ENCODE peak calls at places on chromosomes 4 and X, in four cellular contexts. S is IMR-90, O is PC-3, B is cardiac fibroblast. D is an unnamed sample.

GRCh38 chr4:1594871-1595788 is 89.0 kb downstream of the FAM53A start:
- DNase-seq in O (no peak), S (no peak), B (no peak), D (no peak)

GRCh38 chrX:85544609-85545008 is 165.1 kb upstream of the POF1B start:
- DNase-seq in B (peak; percentile 0), S (no peak), O (peak; percentile 37), D (peak; percentile 7)

GRCh38 chr4:181148470-181148869 is 1094.7 kb upstream of the TENM3 start:
- DNase-seq in S (no peak), B (no peak), O (no peak), D (no peak)

GRCh38 chrX:129039176-129039575 is 484.1 kb downstream of the SMARCA1 start:
- DNase-seq in B (no peak), S (no peak), O (no peak), D (no peak)

GRCh38 chr4:35253331-35253730 is 991.0 kb downstream of the ARAP2 start:
- DNase-seq in B (no peak), O (peak; percentile 14), S (no peak), D (no peak)

GRCh38 chrX:117376460-117376859 is 740.1 kb downstream of the KLHL13 start:
- DNase-seq in B (no peak), S (no peak), O (peak; percentile 78), D (no peak)

GRCh38 chr4:156575430-156576073 is 396.0 kb downstream of the PDGFC start:
- DNase-seq in O (peak; percentile 32), B (peak; percentile 73), S (no peak), D (no peak)

GRCh38 chr4:20272411-20272872 is 20.7 kb downstream of the SLIT2 start:
- DNase-seq in O (peak; percentile 88), B (no peak), S (peak; percentile 71), D (peak; percentile 67)

GRCh38 chrX:9610774-9611392 is 146.0 kb downstream of the TBL1X start:
- DNase-seq in O (peak; percentile 48), B (peak; percentile 34), S (peak; percentile 40), D (peak; percentile 41)

GRCh38 chr4:2286904-2287593 is 25.1 kb upstream of the MXD4 start:
- DNase-seq in S (peak; percentile 4), O (no peak), B (peak; percentile 18), D (no peak)

GRCh38 chr4:11376571-11376970 is 52.1 kb downstream of the HS3ST1 start:
- DNase-seq in O (no peak), S (no peak), B (no peak), D (no peak)

GRCh38 chr4:182855877-182856276 is 61.3 kb downstream of the DCTD start:
- DNase-seq in O (no peak), B (no peak), S (no peak), D (no peak)

GRCh38 chrX:107672955-107673378 is 44.7 kb downstream of the PRPS1 start:
- DNase-seq in O (peak; percentile 84), B (peak; percentile 93), S (peak; percentile 56), D (peak; percentile 69)

GRCh38 chrX:68416592-68416991 is 16.7 kb downstream of the OPHN1 start:
- DNase-seq in B (peak; percentile 3), O (peak; percentile 88), S (no peak), D (no peak)

GRCh38 chrX:2767631-2768455 is 16.0 kb downstream of the XG start:
- DNase-seq in B (peak; percentile 49), O (peak; percentile 30), S (peak; percentile 21), D (peak; percentile 83)

GRCh38 chr4:121720109-121720508 is 23.3 kb upstream of the ANXA5 start:
- DNase-seq in S (no peak), B (no peak), O (peak; percentile 63), D (no peak)

GRCh38 chr4:118173956-118174355 is 139.7 kb downstream of the NDST3 start:
- DNase-seq in S (peak; percentile 96), O (peak; percentile 4), B (peak; percentile 67), D (peak; percentile 77)

GRCh38 chr4:169115897-169116254 is 105.8 kb upstream of the CBR4 start:
- DNase-seq in S (peak; percentile 99), B (peak; percentile 92), O (peak; percentile 87), D (peak; percentile 99)

GRCh38 chr4:85600501-85600900 is 125.6 kb downstream of the ARHGAP24 start:
- DNase-seq in B (no peak), O (no peak), S (no peak), D (no peak)

GRCh38 chrX:36159254-36159653 is 239.7 kb downstream of the CFAP47 start:
- DNase-seq in S (no peak), O (no peak), B (no peak), D (no peak)

GRCh38 chr4:71691416-71692073 is 92.3 kb downstream of the GC start:
- DNase-seq in S (no peak), O (no peak), B (no peak), D (no peak)

GRCh38 chr4:53592128-53592527 is 842 bp upstream of the LNX1 start:
- DNase-seq in B (peak; percentile 62), O (no peak), S (peak; percentile 13), D (no peak)

GRCh38 chr4:145618210-145618911 is 824 bp upstream of the MMAA start:
- DNase-seq in B (no peak), S (no peak), O (no peak), D (no peak)

GRCh38 chr4:186264660-186265059 is 1.3 kb upstream of the F11 start:
- DNase-seq in S (no peak), B (no peak), O (no peak), D (no peak)

GRCh38 chrX:67893931-67894330 is 350.1 kb downstream of the AR start:
- DNase-seq in B (no peak), S (peak; percentile 3), O (peak; percentile 10), D (peak; percentile 1)

GRCh38 chrX:138710311-138710791 is 1.2 kb downstream of the FGF13 start:
- DNase-seq in B (no peak), S (no peak), O (no peak), D (no peak)

GRCh38 chr4:159105761-159106243 is 2.9 kb downstream of the RAPGEF2 start:
- DNase-seq in S (peak; percentile 85), B (peak; percentile 57), O (peak; percentile 63), D (peak; percentile 83)

GRCh38 chr4:24858550-24858949 is 54.3 kb downstream of the CCDC149 start:
- DNase-seq in B (no peak), S (no peak), O (no peak), D (no peak)

GRCh38 chr4:24857996-24858395 is 54.8 kb downstream of the CCDC149 start:
- DNase-seq in B (peak; percentile 75), S (peak; percentile 78), O (no peak), D (peak; percentile 94)

GRCh38 chr4:24853142-24853541 is 57.8 kb downstream of the SOD3 start:
- DNase-seq in O (peak; percentile 82), B (peak; percentile 16), S (peak; percentile 40), D (peak; percentile 60)

GRCh38 chr4:24855741-24856140 is 57.1 kb downstream of the CCDC149 start:
- DNase-seq in S (no peak), O (no peak), B (no peak), D (no peak)

DNA sequence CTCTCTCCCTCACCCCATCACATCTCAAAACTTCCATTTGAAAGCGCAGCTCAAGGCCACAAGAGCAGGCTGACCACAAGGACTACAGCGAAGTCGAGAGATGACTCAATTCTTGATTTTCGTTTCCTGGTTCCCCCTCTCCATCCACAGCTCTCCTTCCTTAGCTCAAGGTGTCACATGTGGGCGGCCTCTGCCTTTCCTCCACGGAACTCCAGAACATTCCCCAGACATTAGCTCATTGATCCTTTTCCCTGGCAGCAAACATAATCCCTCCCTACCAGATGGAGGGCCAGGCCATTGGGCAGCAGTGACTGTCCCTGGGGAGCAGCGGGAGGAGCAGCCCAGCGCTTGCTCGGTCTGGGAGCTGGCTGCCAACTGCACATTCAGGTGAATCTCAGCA is 56.3 kb downstream of the CCDC149 start:
- DNase-seq in B (peak; percentile 46), O (no peak), S (peak; percentile 67), D (peak; percentile 62)
- TF ChIP-seq CTCF in B (no peak), O (no peak), S (no peak), D (no peak)

GRCh38 chr4:103482893-103483292 is 236.9 kb downstream of the TACR3 start:
- DNase-seq in S (no peak), O (no peak), B (no peak), D (no peak)

GRCh38 chr4:103482471-103482870 is 237.3 kb downstream of the TACR3 start:
- DNase-seq in S (no peak), O (no peak), B (no peak), D (peak; percentile 12)

GRCh38 chr4:103484521-103484920 is 235.3 kb downstream of the TACR3 start:
- DNase-seq in B (no peak), O (no peak), S (no peak), D (no peak)

GRCh38 chr4:103478210-103478609 is 241.6 kb downstream of the TACR3 start:
- DNase-seq in O (no peak), S (no peak), B (no peak), D (no peak)

DNA sequence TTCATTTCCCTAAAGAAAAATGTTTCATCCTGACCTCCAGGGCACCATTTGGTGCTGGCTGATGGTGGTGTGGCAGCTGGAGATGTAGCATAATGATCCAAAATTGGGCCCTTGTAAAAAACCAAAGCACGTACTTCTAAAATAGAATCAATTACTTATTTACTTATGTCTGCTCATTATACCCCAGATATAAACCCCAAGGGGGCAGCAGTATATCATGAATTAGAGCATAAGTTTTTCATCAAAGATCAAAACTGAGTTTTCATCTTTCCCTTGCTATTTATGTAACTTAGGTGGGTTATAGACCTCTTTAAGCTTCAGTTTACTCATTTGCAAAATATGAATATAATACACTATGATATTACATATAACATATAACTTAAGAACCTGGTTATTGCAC is 241.1 kb downstream of the TACR3 start:
- DNase-seq in B (no peak), S (no peak), O (peak; percentile 12), D (peak; percentile 28)
- TF ChIP-seq CTCF in B (no peak), S (peak; percentile 13), O (peak; percentile 24), D (no peak)

GRCh38 chrX:122303761-122304160 is 880.3 kb upstream of the GRIA3 start:
- DNase-seq in B (no peak), S (no peak), O (no peak), D (no peak)
- TF ChIP-seq CTCF in B (no peak), S (no peak), O (no peak), D (no peak)

GRCh38 chr4:64121803-64122202 is 287.4 kb downstream of the TECRL start:
- DNase-seq in O (no peak), B (no peak), S (no peak), D (no peak)

DNA sequence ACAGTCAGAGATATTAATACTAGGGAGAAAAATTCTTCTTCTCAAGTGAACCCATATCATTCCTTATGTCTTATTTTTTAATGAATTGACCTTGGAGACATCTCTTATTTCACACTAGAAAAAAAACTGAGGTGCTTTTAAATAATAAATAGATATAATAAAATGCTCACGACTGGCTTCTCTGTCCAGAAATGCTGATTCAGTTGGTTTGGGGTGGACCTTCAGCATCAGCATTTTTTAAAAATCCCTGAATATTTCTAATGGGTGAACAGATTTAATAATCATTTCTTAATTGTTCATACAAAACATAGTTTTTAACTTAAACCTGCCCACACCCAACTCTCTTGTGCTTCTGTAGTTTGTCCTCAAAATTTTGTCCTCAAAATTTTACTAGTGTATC is 283.9 kb downstream of the TECRL start:
- DNase-seq in S (no peak), B (no peak), O (no peak), D (no peak)
- TF ChIP-seq CTCF in S (no peak), B (no peak), O (no peak), D (no peak)

DNA sequence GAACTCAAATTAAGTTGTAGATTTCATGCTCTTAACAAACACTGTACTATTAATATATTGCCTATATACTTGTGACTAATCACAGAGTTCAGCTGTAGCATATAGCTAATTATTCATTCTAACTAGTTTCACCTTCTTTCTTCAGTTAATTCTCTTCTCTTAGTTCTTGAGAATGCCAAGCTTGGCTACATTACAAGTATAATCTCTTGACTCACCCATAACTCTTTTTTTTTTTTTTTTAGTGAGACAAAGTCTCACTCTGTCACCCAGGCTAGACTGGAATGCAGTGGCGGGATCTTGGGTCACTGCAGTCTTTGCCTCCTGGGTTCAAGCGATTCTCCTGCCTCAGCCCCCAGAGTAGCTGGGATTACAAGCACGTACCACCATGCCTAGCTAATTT is 5.4 kb downstream of the KLHL5 start:
- DNase-seq in B (peak; percentile 45), O (no peak), S (no peak), D (peak; percentile 22)
- TF ChIP-seq CTCF in B (no peak), O (no peak), S (no peak), D (no peak)

D was measured in fibroblast of the aortic adventitia.